ENCODE peak calls at places on chromosomes 4 and X, in nine cellular contexts. One of them, this sample, is unnamed.

GRCh38 chr4:83248486-83248885 is 36.1 kb downstream of the COQ2 start:
- DNase-seq in AG10803: no peak
- DNase-seq in neural progenitor cell: no peak
- DNase-seq in fibroblast of mammary gland: no peak
- DNase-seq in omental fat pad: no peak
- DNase-seq in prostate gland: no peak
- DNase-seq in tibial artery: no peak
- DNase-seq in heart right ventricle: no peak
- DNase-seq in psoas muscle: no peak
- DNase-seq in this sample: no peak

GRCh38 chr4:54100607-54101189 is 735 bp downstream of the GSX2 start:
- DNase-seq in AG10803: no peak
- DNase-seq in neural progenitor cell: peak
- DNase-seq in fibroblast of mammary gland: no peak
- DNase-seq in omental fat pad: no peak
- DNase-seq in prostate gland: no peak
- DNase-seq in tibial artery: no peak
- DNase-seq in heart right ventricle: peak
- DNase-seq in psoas muscle: no peak
- DNase-seq in this sample: no peak

GRCh38 chr4:14827111-14827510 is 175.2 kb upstream of the CPEB2 start:
- DNase-seq in AG10803: no peak
- DNase-seq in neural progenitor cell: no peak
- DNase-seq in fibroblast of mammary gland: peak
- DNase-seq in omental fat pad: no peak
- DNase-seq in prostate gland: no peak
- DNase-seq in tibial artery: peak
- DNase-seq in heart right ventricle: no peak
- DNase-seq in psoas muscle: no peak
- DNase-seq in this sample: no peak

GRCh38 chr4:48031802-48032525 is 15.4 kb downstream of the NIPAL1 start:
- DNase-seq in AG10803: no peak
- DNase-seq in neural progenitor cell: no peak
- DNase-seq in fibroblast of mammary gland: no peak
- DNase-seq in omental fat pad: no peak
- DNase-seq in prostate gland: no peak
- DNase-seq in tibial artery: no peak
- DNase-seq in heart right ventricle: no peak
- DNase-seq in psoas muscle: no peak
- DNase-seq in this sample: no peak

GRCh38 chr4:61175495-61175894 is 24.6 kb upstream of the ADGRL3 start:
- DNase-seq in AG10803: no peak
- DNase-seq in neural progenitor cell: no peak
- DNase-seq in fibroblast of mammary gland: no peak
- DNase-seq in omental fat pad: no peak
- DNase-seq in prostate gland: no peak
- DNase-seq in tibial artery: no peak
- DNase-seq in heart right ventricle: no peak
- DNase-seq in psoas muscle: no peak
- DNase-seq in this sample: no peak

GRCh38 chr4:14749910-14750309 is 252.4 kb upstream of the CPEB2 start:
- DNase-seq in AG10803: peak
- DNase-seq in neural progenitor cell: peak
- DNase-seq in fibroblast of mammary gland: peak
- DNase-seq in omental fat pad: no peak
- DNase-seq in prostate gland: peak
- DNase-seq in tibial artery: no peak
- DNase-seq in heart right ventricle: peak
- DNase-seq in psoas muscle: peak
- DNase-seq in this sample: no peak

GRCh38 chr4:23279377-23279988 is 586.7 kb downstream of the GBA3 start:
- DNase-seq in AG10803: no peak
- DNase-seq in neural progenitor cell: no peak
- DNase-seq in fibroblast of mammary gland: peak
- DNase-seq in omental fat pad: no peak
- DNase-seq in prostate gland: no peak
- DNase-seq in tibial artery: no peak
- DNase-seq in heart right ventricle: no peak
- DNase-seq in psoas muscle: no peak
- DNase-seq in this sample: no peak

GRCh38 chrX:119391279-119391678 is 7.9 kb upstream of the SLC25A43 start:
- DNase-seq in AG10803: peak
- DNase-seq in neural progenitor cell: no peak
- DNase-seq in fibroblast of mammary gland: peak
- DNase-seq in omental fat pad: no peak
- DNase-seq in prostate gland: no peak
- DNase-seq in tibial artery: no peak
- DNase-seq in heart right ventricle: no peak
- DNase-seq in psoas muscle: no peak
- DNase-seq in this sample: no peak

GRCh38 chrX:55007633-55008032 is 7.5 kb downstream of the APEX2 start:
- DNase-seq in AG10803: peak
- DNase-seq in neural progenitor cell: no peak
- DNase-seq in fibroblast of mammary gland: peak
- DNase-seq in omental fat pad: no peak
- DNase-seq in prostate gland: no peak
- DNase-seq in tibial artery: no peak
- DNase-seq in heart right ventricle: no peak
- DNase-seq in psoas muscle: no peak
- DNase-seq in this sample: no peak

DNA sequence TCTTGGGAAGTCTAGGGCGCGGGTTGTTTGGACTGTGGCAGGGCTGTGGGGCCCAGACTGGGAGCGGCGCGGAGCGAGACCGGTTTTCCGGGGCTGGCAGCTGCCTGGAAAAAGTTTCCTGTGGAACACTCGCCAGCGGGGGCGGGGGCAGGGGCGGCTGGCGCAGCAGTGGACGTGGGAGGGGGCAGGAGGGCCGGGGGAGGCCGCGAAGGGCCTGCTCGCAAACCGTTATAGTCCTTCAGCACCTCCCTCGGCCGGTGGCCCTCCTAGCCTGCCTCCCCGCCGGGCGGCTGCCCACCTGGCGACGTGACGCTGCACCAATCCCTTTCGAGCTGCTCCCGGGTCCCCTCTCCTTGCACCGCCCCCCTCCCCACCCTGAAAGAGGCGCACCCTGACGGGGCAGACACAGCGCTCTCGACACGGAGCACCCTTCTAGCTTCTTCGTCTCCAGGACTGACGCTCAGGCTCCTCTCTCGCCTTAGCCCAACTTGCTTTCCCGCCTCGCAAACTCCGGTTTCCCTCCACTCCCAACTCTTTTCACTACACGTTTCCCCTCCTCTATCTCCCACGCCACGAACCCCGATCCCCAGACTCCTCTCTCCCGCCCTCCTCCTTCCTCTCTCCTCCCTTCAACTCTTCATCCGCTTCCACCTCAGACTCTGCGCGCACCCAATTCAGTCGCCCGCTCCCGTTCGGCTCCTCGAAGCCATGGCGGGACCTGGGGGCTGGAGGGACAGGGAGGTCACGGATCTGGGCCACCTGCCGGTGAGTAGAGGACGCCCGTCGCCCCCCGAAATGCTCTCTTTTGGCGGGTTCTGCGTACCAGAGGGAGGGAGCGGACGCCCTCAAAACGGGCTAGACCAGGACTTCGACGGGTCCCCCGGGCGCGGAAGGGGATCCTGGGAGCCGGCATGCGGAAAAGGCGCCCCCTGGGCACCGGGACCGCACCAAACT is at the start of gene NRK:
- DNase-seq in AG10803: no peak
- DNase-seq in neural progenitor cell: peak
- DNase-seq in fibroblast of mammary gland: no peak
- DNase-seq in omental fat pad: no peak
- DNase-seq in prostate gland: no peak
- DNase-seq in tibial artery: peak
- DNase-seq in heart right ventricle: peak
- DNase-seq in psoas muscle: peak
- DNase-seq in this sample: peak
- TF ChIP-seq CTCF in AG10803: no peak
- TF ChIP-seq CTCF in neural progenitor cell: peak
- TF ChIP-seq CTCF in fibroblast of mammary gland: no peak
- TF ChIP-seq CTCF in omental fat pad: no peak
- TF ChIP-seq CTCF in prostate gland: no peak
- TF ChIP-seq CTCF in tibial artery: no peak
- TF ChIP-seq CTCF in heart right ventricle: no peak
- TF ChIP-seq CTCF in psoas muscle: no peak
- TF ChIP-seq CTCF in this sample: no peak

GRCh38 chrX:30864383-30864785 is 24.7 kb downstream of the TAB3 start:
- DNase-seq in AG10803: no peak
- DNase-seq in neural progenitor cell: no peak
- DNase-seq in fibroblast of mammary gland: peak
- DNase-seq in omental fat pad: no peak
- DNase-seq in prostate gland: no peak
- DNase-seq in tibial artery: no peak
- DNase-seq in heart right ventricle: no peak
- DNase-seq in psoas muscle: no peak
- DNase-seq in this sample: no peak

GRCh38 chrX:30863969-30864368 is 25.1 kb downstream of the TAB3 start:
- DNase-seq in AG10803: no peak
- DNase-seq in neural progenitor cell: no peak
- DNase-seq in fibroblast of mammary gland: no peak
- DNase-seq in omental fat pad: no peak
- DNase-seq in prostate gland: no peak
- DNase-seq in tibial artery: no peak
- DNase-seq in heart right ventricle: no peak
- DNase-seq in psoas muscle: no peak
- DNase-seq in this sample: no peak

GRCh38 chrX:30870572-30870971 is 18.5 kb downstream of the TAB3 start:
- DNase-seq in AG10803: no peak
- DNase-seq in neural progenitor cell: no peak
- DNase-seq in fibroblast of mammary gland: no peak
- DNase-seq in omental fat pad: no peak
- DNase-seq in prostate gland: no peak
- DNase-seq in tibial artery: no peak
- DNase-seq in heart right ventricle: no peak
- DNase-seq in psoas muscle: no peak
- DNase-seq in this sample: no peak

GRCh38 chrX:30865612-30866011 is 23.4 kb downstream of the TAB3 start:
- DNase-seq in AG10803: no peak
- DNase-seq in neural progenitor cell: no peak
- DNase-seq in fibroblast of mammary gland: no peak
- DNase-seq in omental fat pad: no peak
- DNase-seq in prostate gland: no peak
- DNase-seq in tibial artery: no peak
- DNase-seq in heart right ventricle: no peak
- DNase-seq in psoas muscle: no peak
- DNase-seq in this sample: no peak

GRCh38 chrX:30865020-30865419 is 24.0 kb downstream of the TAB3 start:
- DNase-seq in AG10803: no peak
- DNase-seq in neural progenitor cell: peak
- DNase-seq in fibroblast of mammary gland: no peak
- DNase-seq in omental fat pad: no peak
- DNase-seq in prostate gland: no peak
- DNase-seq in tibial artery: no peak
- DNase-seq in heart right ventricle: no peak
- DNase-seq in psoas muscle: no peak
- DNase-seq in this sample: no peak
- TF ChIP-seq CTCF in AG10803: no peak
- TF ChIP-seq CTCF in neural progenitor cell: peak
- TF ChIP-seq CTCF in fibroblast of mammary gland: peak
- TF ChIP-seq CTCF in omental fat pad: no peak
- TF ChIP-seq CTCF in prostate gland: no peak
- TF ChIP-seq CTCF in tibial artery: no peak
- TF ChIP-seq CTCF in heart right ventricle: no peak
- TF ChIP-seq CTCF in psoas muscle: no peak
- TF ChIP-seq CTCF in this sample: peak

GRCh38 chr4:7042697-7043464 is at the start of gene TADA2B:
- DNase-seq in AG10803: peak
- DNase-seq in neural progenitor cell: peak
- DNase-seq in fibroblast of mammary gland: peak
- DNase-seq in omental fat pad: peak
- DNase-seq in prostate gland: peak
- DNase-seq in tibial artery: peak
- DNase-seq in heart right ventricle: peak
- DNase-seq in psoas muscle: peak
- DNase-seq in this sample: peak
- TF ChIP-seq CTCF in AG10803: no peak
- TF ChIP-seq CTCF in neural progenitor cell: peak
- TF ChIP-seq CTCF in fibroblast of mammary gland: no peak
- TF ChIP-seq CTCF in omental fat pad: no peak
- TF ChIP-seq CTCF in prostate gland: peak
- TF ChIP-seq CTCF in tibial artery: peak
- TF ChIP-seq CTCF in heart right ventricle: peak
- TF ChIP-seq CTCF in psoas muscle: peak
- TF ChIP-seq CTCF in this sample: peak

GRCh38 chr4:38760915-38761314 is 21.9 kb downstream of the TLR10 start:
- DNase-seq in AG10803: no peak
- DNase-seq in neural progenitor cell: no peak
- DNase-seq in fibroblast of mammary gland: no peak
- DNase-seq in omental fat pad: no peak
- DNase-seq in prostate gland: no peak
- DNase-seq in tibial artery: no peak
- DNase-seq in heart right ventricle: no peak
- DNase-seq in psoas muscle: no peak
- DNase-seq in this sample: no peak

GRCh38 chr4:38762560-38762959 is 20.2 kb downstream of the TLR10 start:
- DNase-seq in AG10803: no peak
- DNase-seq in neural progenitor cell: no peak
- DNase-seq in fibroblast of mammary gland: no peak
- DNase-seq in omental fat pad: no peak
- DNase-seq in prostate gland: no peak
- DNase-seq in tibial artery: no peak
- DNase-seq in heart right ventricle: no peak
- DNase-seq in psoas muscle: no peak
- DNase-seq in this sample: no peak

GRCh38 chr4:38759790-38760122 is 23.0 kb downstream of the TLR10 start:
- DNase-seq in AG10803: no peak
- DNase-seq in neural progenitor cell: no peak
- DNase-seq in fibroblast of mammary gland: no peak
- DNase-seq in omental fat pad: no peak
- DNase-seq in prostate gland: no peak
- DNase-seq in tibial artery: no peak
- DNase-seq in heart right ventricle: no peak
- DNase-seq in psoas muscle: no peak
- DNase-seq in this sample: no peak

GRCh38 chr4:38757945-38758344 is 24.8 kb downstream of the TLR10 start:
- DNase-seq in AG10803: no peak
- DNase-seq in neural progenitor cell: peak
- DNase-seq in fibroblast of mammary gland: peak
- DNase-seq in omental fat pad: no peak
- DNase-seq in prostate gland: no peak
- DNase-seq in tibial artery: no peak
- DNase-seq in heart right ventricle: no peak
- DNase-seq in psoas muscle: no peak
- DNase-seq in this sample: no peak

DNA sequence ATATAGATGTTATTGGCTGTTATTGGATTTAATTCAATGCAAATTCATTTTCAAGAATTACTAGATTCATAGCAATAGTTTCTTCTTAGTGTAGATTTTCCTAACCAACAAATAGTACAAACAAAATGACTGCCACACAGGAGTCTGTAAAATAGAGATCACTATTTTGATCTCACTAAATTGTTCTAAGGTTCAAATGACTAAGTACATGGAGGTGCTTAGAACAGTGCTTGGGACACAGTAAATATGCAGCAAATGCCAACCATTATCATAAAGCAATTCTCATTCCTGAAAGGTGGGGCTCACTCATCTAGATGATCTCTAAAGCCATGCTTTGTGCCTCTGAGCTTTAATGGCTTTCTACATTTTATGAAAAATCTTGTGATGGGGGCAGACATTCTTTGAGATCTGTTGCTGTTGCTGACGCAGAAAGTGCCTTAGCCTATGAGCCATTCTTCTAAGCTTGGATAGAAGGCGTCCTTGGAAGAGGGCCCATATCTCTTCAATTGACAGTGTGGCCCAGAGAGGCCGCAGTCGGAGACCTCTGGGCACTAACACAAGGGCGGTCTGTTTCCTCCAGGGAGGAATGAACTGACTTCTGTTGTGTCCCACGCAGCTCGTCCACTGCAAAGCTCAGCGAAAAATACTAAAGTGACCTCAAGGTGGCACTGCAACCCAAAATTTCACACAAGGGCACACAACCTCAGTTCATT is 23.6 kb downstream of the TLR10 start:
- DNase-seq in AG10803: peak
- DNase-seq in neural progenitor cell: peak
- DNase-seq in fibroblast of mammary gland: peak
- DNase-seq in omental fat pad: peak
- DNase-seq in prostate gland: peak
- DNase-seq in tibial artery: peak
- DNase-seq in heart right ventricle: peak
- DNase-seq in psoas muscle: peak
- DNase-seq in this sample: peak
- TF ChIP-seq CTCF in AG10803: peak
- TF ChIP-seq CTCF in neural progenitor cell: peak
- TF ChIP-seq CTCF in fibroblast of mammary gland: peak
- TF ChIP-seq CTCF in omental fat pad: peak
- TF ChIP-seq CTCF in prostate gland: peak
- TF ChIP-seq CTCF in tibial artery: peak
- TF ChIP-seq CTCF in heart right ventricle: peak
- TF ChIP-seq CTCF in psoas muscle: peak
- TF ChIP-seq CTCF in this sample: peak